ENCODE peak calls at places on chromosomes 3 and 15, in six cellular contexts. J is Panc1, R is brain microvascular endothelial cell, K is psoas muscle, M is IMR-90, T is fibroblast of lung. C is an unnamed sample.

GRCh38 chr15:83430436-83430835 is 16.7 kb upstream of the SH3GL3 start:
- DNase-seq in J (no peak), R (no peak), K (no peak), M (no peak), T (no peak), C (no peak)

GRCh38 chr3:53614307-53614706 is 119.9 kb downstream of the CACNA1D start:
- DNase-seq in J (no peak), R (no peak), K (no peak), M (no peak), T (no peak), C (no peak)

GRCh38 chr3:195258449-195259145 is 12.4 kb downstream of the XXYLT1 start:
- DNase-seq in J (no peak), R (no peak), K (no peak), M (no peak), T (no peak), C (no peak)

GRCh38 chr3:126646662-126647061 is 8.3 kb downstream of the TXNRD3 start:
- DNase-seq in J (no peak), R (no peak), K (no peak), M (peak; percentile 56), T (peak; percentile 82), C (peak; percentile 12)

GRCh38 chr3:23760871-23761373 is 44.8 kb upstream of the UBE2E1 start:
- DNase-seq in J (no peak), R (no peak), K (no peak), M (no peak), T (no peak), C (no peak)

GRCh38 chr3:108345492-108346205 is 49.3 kb downstream of the HHLA2 start:
- DNase-seq in J (no peak), R (no peak), K (no peak), M (peak; percentile 15), T (peak; percentile 53), C (no peak)

GRCh38 chr15:57461541-57461940 is 85.2 kb downstream of the CGNL1 start:
- DNase-seq in J (no peak), R (no peak), K (no peak), M (no peak), T (no peak), C (no peak)

GRCh38 chr3:111338059-111338698 is 203.8 kb upstream of the CD96 start:
- DNase-seq in J (no peak), R (peak; percentile 85), K (no peak), M (peak; percentile 86), T (peak; percentile 68), C (peak; percentile 85)

GRCh38 chr3:113966172-113966571 is 18.4 kb downstream of the ZDHHC23 start:
- DNase-seq in J (no peak), R (no peak), K (no peak), M (no peak), T (no peak), C (no peak)

GRCh38 chr3:75192065-75192658 is 472.0 kb upstream of the FRG2C start:
- DNase-seq in J (peak; percentile 12), R (peak; percentile 39), K (no peak), M (peak; percentile 36), T (peak; percentile 7), C (peak; percentile 27)

GRCh38 chr3:57060089-57060829 is at the start of gene SPATA12:
- DNase-seq in J (peak; percentile 75), R (peak; percentile 89), K (peak; percentile 64), M (peak; percentile 86), T (peak; percentile 94), C (peak; percentile 71)

GRCh38 chr3:3023106-3023505 is 87.1 kb downstream of the IL5RA start:
- DNase-seq in J (no peak), R (no peak), K (no peak), M (no peak), T (no peak), C (no peak)

GRCh38 chr3:188152660-188153497 is 1.1 kb upstream of the LPP start:
- DNase-seq in J (no peak), R (peak; percentile 35), K (peak; percentile 51), M (peak; percentile 73), T (peak; percentile 71), C (peak; percentile 67)

GRCh38 chr3:141959921-141960554 is 83.6 kb downstream of the ATP1B3 start:
- DNase-seq in J (peak; percentile 17), R (peak; percentile 59), K (no peak), M (peak; percentile 78), T (peak; percentile 80), C (peak; percentile 75)

GRCh38 chr3:108546249-108546648 is 35.9 kb upstream of the MYH15 start:
- DNase-seq in J (no peak), R (no peak), K (no peak), M (peak; percentile 4), T (no peak), C (peak; percentile 28)

DNA sequence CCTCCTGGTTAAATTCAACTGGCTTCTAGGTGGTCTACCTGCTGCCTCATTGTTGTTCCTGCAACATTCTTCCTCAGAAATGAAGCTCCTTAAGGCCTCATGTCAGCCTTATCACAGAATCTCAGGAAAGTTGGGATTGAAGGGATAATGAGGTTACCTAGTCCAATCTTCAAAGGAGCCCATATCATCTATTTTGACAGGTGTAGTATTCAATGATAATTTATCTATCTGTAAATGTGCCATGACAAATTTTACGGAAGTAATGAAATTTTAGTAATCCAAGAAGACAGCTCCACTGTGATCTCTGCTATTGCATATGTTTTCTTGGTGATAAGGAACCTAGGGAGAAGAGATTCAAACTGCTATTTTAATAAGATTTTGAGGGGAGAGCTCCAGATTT is 973.8 kb downstream of the ROBO2 start:
- DNase-seq in J (no peak), R (no peak), K (no peak), M (no peak), T (no peak), C (no peak)
- H3K4me3 ChIP-seq in J (no peak overlapping the region), R (no peak overlapping the region), K (no peak overlapping the region), M (no peak overlapping the region), T (no peak overlapping the region), C (no peak overlapping the region)

GRCh38 chr3:146801492-146801891 is 196.3 kb upstream of the PLSCR5 start:
- DNase-seq in J (no peak), R (peak; percentile 34), K (no peak), M (no peak), T (no peak), C (no peak)

GRCh38 chr3:146800484-146800883 is 195.3 kb upstream of the PLSCR5 start:
- DNase-seq in J (no peak), R (no peak), K (no peak), M (no peak), T (no peak), C (no peak)

DNA sequence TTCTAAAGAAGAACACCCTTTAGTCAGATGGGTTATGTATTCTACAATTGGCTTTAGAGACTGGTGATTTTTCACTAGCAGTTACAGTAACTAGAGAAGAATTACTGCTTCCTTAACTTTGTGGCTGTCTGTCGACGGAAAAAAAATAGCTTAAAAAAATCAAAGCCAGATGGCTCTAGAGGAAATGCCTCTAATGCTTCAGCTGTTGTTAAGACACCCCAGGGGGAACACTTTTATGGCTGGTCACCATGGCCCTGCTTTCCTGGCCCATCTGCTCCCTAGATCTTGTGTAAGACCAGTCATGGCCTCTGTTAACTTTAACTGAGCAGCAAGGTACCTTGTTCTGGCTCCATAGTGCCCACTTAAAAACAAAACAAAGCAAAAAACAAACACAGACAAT is 198.6 kb upstream of the PLSCR5 start:
- DNase-seq in J (no peak), R (peak; percentile 91), K (no peak), M (peak; percentile 60), T (peak; percentile 89), C (peak; percentile 87)
- TF ChIP-seq CTCF in J (no peak), R (no peak), K (no peak), M (no peak), T (no peak), C (no peak)

DNA sequence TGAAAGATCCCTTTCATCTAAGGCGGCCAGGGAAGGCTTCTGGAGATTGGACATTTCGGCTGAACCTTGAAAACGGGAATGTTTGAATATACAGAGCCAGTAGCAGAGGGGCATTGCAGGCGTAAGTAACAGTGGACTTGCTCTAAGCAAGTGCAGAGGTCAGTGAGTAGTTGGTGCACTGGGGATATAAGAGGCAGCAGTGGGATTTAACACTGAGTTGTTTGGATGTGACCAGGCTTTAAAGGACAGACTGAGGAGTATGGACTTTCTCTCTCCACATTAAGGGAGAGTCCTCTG is 1.3 kb downstream of the ARNT2 start:
- DNase-seq in J (no peak), R (no peak), K (no peak), M (no peak), T (no peak), C (no peak)
- H3K4me3 ChIP-seq in J (peak overlapping the region; percentile 53), R (no peak overlapping the region), K (no peak overlapping the region), M (no peak overlapping the region), T (no peak overlapping the region), C (no peak overlapping the region)

DNA sequence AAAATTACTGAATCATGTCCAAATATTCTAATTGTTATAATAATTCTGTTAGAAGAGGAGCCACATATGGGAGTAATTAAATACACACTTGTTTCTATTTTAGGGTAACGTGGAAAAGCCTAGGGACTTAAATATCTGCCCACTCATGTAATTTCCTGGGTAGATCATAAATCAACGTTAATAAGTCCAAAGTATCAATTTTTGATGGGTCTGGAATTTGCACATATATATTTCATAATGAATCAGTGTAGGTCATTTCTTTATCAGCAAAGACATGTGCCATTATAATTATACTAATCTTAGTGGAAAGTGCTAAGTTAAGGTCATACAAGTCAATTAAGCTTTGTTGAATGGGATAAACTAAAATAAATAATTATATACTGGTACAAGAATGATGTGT is 346.2 kb downstream of the ZBBX start:
- DNase-seq in J (no peak), R (no peak), K (no peak), M (no peak), T (no peak), C (no peak)
- TF ChIP-seq CTCF in J (no peak), R (no peak), K (no peak), M (no peak), T (no peak), C (no peak)

GRCh38 chr3:177800565-177800964 is 603.3 kb upstream of the TBL1XR1 start:
- DNase-seq in J (no peak), R (no peak), K (no peak), M (peak; percentile 35), T (peak; percentile 56), C (no peak)
- H3K4me3 ChIP-seq in J (no peak overlapping the region), R (no peak overlapping the region), K (no peak overlapping the region), M (no peak overlapping the region), T (no peak overlapping the region), C (no peak overlapping the region)

DNA sequence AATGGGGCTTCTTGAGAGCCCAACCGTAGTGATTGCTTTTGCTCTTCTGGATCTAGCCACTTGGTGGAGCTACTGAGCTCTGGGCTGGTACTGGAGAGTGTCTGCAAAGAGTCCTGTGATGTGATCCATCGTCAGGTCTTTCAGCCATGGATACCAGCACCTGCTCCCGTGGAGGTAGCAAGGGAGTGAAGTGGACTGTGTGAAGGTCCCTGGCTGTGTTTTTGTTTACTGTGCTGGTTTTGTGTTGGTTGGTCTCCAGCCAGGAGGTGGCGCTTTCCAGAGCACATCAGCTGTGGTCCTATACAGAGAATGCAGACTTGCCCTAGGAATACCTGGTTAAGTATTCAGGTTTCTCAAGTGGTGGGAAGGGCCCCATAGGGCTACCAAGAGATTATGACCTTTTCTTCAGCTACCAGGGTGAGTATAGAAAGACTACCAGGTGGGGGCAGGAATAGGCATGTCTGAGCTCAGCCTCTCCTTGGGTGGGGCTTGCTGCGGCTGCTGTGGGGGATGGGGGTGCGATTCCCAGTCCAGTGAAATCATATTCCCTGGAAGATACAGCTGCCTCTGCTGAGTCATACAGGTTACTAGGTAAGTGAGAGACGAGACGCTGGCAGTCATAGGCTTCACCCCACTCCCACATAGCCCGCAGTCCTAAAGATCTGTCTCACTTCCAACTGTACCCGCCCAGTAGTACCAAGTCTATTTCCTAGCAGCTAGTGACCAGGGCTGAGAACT is 733.7 kb downstream of the ZNF385D start:
- DNase-seq in J (no peak), R (no peak), K (no peak), M (no peak), T (no peak), C (no peak)
- TF ChIP-seq CTCF in J (no peak), R (peak; percentile 35), K (no peak), M (no peak), T (peak; percentile 2), C (peak; percentile 21)

C was measured in fibroblast of villous mesenchyme.